ENCODE peak calls at places on chromosomes 2 and 18, in seven cellular contexts. K is hepatocyte; L is heart left ventricle; U is HCT116; P is psoas muscle; I is CD4-positive, alpha-beta T cell; Q is uterus. E is an unnamed sample. For H3K9me3, the result is how much of the 10 kb centered on the place peaks cover.

GRCh38 chr2:166984797-166985196 is 96.5 kb downstream of the XIRP2 start:
- DNase-seq in K (no peak), L (no peak), U (no peak), P (no peak), I (no peak), Q (no peak), E (peak)

GRCh38 chr18:76461148-76461547 is 33.9 kb downstream of the ZNF516 start:
- DNase-seq in K (no peak), L (peak), U (no peak), P (no peak), I (no peak), Q (no peak), E (no peak)

GRCh38 chr18:43213816-43214215 is 63.5 kb downstream of the SYT4 start:
- DNase-seq in K (no peak), L (no peak), U (no peak), P (no peak), I (no peak), Q (no peak), E (no peak)

GRCh38 chr2:207770602-207771404 is 1.1 kb upstream of the FZD5 start:
- DNase-seq in K (no peak), L (no peak), U (no peak), P (peak), I (no peak), Q (peak), E (no peak)

GRCh38 chr2:143140864-143141637 is 11.8 kb downstream of the ARHGAP15 start:
- DNase-seq in K (no peak), L (no peak), U (no peak), P (no peak), I (no peak), Q (no peak), E (no peak)

GRCh38 chr18:21433436-21433835 is 167.1 kb downstream of the ESCO1 start:
- DNase-seq in K (no peak), L (no peak), U (no peak), P (no peak), I (no peak), Q (no peak), E (no peak)

GRCh38 chr2:173545364-173545734 is 190.7 kb downstream of the CDCA7 start:
- DNase-seq in K (no peak), L (no peak), U (no peak), P (no peak), I (no peak), Q (no peak), E (peak)

GRCh38 chr2:229363126-229363814 is 92.2 kb upstream of the PID1 start:
- DNase-seq in K (no peak), L (no peak), U (no peak), P (no peak), I (no peak), Q (no peak), E (peak)

GRCh38 chr18:28820353-28820752 is 643.4 kb upstream of the CDH2 start:
- DNase-seq in K (no peak), L (no peak), U (no peak), P (no peak), I (no peak), Q (no peak), E (no peak)

GRCh38 chr2:135819211-135819610 is 17.8 kb downstream of the LCT start:
- DNase-seq in K (no peak), L (no peak), U (peak), P (no peak), I (no peak), Q (no peak), E (peak)

GRCh38 chr2:9055471-9055870 is 52.0 kb upstream of the MBOAT2 start:
- DNase-seq in K (no peak), L (no peak), U (no peak), P (no peak), I (no peak), Q (no peak), E (no peak)

GRCh38 chr2:38835015-38835601 is 40.6 kb downstream of the DHX57 start:
- DNase-seq in K (peak), L (no peak), U (peak), P (no peak), I (no peak), Q (no peak), E (no peak)

GRCh38 chr18:12304351-12305210 is 3.5 kb upstream of the TUBB6 start:
- DNase-seq in K (no peak), L (no peak), U (no peak), P (no peak), I (no peak), Q (peak), E (peak)

GRCh38 chr2:163692611-163693482 is 43.0 kb downstream of the FIGN start:
- DNase-seq in K (no peak), L (no peak), U (no peak), P (no peak), I (no peak), Q (no peak), E (no peak)

GRCh38 chr18:55249572-55249971 is 290.3 kb upstream of the CCDC68 start:
- DNase-seq in K (no peak), L (no peak), U (no peak), P (no peak), I (no peak), Q (no peak), E (peak)

GRCh38 chr18:55246278-55246677 is 287.0 kb upstream of the CCDC68 start:
- DNase-seq in K (no peak), L (no peak), U (no peak), P (no peak), I (no peak), Q (no peak), E (no peak)

GRCh38 chr18:55250729-55251128 is 291.5 kb upstream of the CCDC68 start:
- DNase-seq in K (no peak), L (no peak), U (no peak), P (no peak), I (no peak), Q (no peak), E (peak)

GRCh38 chr18:55247032-55247431 is 287.8 kb upstream of the CCDC68 start:
- DNase-seq in K (no peak), L (no peak), U (no peak), P (no peak), I (no peak), Q (no peak), E (no peak)

GRCh38 chr18:55248497-55248896 is 289.2 kb upstream of the CCDC68 start:
- DNase-seq in K (no peak), L (no peak), U (no peak), P (no peak), I (no peak), Q (no peak), E (no peak)
- H3K27ac ChIP-seq in K (no peak), L (no peak), U (no peak), P (no peak), I (no peak), Q (peak), E (no peak)

GRCh38 chr2:71603851-71604708 is 150.7 kb downstream of the DYSF start:
- DNase-seq in K (no peak), L (peak), U (no peak), P (peak), I (no peak), Q (peak), E (no peak)
- TF ChIP-seq CTCF in K (no peak), L (no peak), U (no peak), P (no peak), I (no peak), Q (no peak), E (no peak)

DNA sequence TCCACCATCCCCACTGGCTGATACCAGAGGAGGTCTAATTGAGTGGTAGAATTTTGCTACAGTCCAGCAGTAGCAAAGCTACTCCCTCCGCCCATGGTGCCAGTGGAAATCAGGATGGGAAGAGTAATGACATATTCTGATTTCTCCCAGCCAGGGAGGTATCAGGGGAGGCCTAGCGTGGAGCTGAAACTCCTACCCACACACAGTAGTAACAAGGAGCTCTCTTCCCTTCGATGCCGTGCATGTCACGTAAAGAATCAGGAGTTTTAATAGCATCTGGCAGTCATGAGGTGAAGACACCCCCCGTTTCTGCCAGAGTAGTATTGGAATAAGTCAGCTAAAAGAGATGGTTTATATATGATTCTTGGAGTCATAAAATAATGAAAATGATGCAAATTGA is 786.8 kb upstream of the DDX18 start:
- DNase-seq in K (no peak), L (no peak), U (no peak), P (no peak), I (no peak), Q (no peak), E (no peak)
- H3K9me3 ChIP-seq in K (under half), L (under half), U (under half), P (under half), I (under half), Q (under half), E (under half)

DNA sequence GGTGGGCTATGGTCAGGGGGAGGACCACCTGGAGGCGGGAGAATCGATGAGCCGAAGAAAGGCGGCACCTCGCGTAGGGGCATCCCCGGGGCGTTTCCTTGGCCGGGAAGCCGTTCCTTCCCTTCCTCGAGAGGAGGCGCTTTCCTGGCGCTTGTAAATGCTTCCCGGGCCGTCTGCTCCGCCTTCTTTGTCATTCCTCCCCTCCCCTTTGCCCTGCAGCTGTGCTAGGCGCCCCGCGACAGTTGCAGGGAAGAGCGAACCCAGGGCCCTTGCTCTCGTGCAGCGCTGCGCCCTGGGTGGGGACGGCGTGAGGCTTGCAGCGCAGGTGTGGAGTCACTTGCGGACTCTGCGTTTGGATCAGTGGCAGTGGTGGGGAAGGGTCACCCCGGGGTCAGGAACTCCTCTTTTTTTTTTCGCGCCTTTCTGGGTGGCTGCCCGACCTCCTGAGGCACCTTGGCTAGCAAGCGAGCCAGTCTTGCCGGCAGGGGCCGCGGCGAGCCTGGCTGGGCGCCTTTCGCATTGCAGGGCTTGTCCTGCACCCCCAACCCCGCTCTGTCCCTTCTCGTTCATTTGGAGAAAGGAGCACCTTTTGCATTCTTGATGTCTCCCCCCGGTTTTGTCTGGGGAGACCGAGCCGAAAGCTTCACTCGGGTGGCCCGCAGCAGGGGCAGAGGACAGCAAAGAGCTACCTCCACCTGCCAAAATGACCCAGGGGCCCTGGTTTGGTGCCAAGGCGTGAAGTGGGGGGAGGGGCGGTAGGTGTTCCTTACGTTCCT is 858 bp downstream of the KCNS3 start:
- DNase-seq in K (peak), L (peak), U (peak), P (peak), I (no peak), Q (peak), E (peak)
- H3K27ac ChIP-seq in K (no peak), L (peak), U (no peak), P (peak), I (no peak), Q (peak), E (no peak)

DNA sequence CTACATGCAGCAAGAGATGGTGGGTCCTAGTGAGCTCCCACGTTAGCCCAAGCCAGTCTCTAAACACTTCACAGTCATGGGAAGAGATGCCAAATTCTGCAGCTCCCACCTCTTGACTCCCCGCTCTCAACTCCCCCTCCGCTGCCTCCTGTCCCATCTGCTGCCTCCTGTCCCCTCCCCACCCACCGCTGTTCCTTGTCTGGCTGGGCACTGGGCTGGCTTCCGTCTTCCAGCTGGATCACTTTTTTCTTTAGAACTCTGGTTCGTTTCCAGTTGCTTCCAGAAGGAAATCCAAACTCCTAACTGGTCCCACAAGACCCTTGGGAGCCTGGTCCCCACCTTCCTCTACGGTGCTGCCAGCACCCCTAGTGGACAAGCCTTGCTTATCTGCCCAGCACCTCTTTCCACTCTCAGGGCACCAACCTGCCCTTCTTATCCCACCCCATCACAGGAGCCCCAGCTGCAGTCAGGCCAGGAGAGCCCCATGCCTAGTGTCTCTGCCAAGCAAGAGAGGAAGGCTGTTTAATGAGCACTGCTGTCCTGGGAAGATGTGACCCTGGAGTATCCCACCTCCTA is 12.1 kb upstream of the TWIST2 start:
- DNase-seq in K (no peak), L (peak), U (no peak), P (no peak), I (no peak), Q (no peak), E (no peak)
- TF ChIP-seq CTCF in K (no peak), L (no peak), U (peak), P (no peak), I (no peak), Q (no peak), E (no peak)

GRCh38 chr2:22281033-22281432 is 1103.9 kb upstream of the KLHL29 start:
- DNase-seq in K (peak), L (no peak), U (no peak), P (no peak), I (no peak), Q (no peak), E (peak)

GRCh38 chr2:22276696-22277095 is 1108.3 kb upstream of the KLHL29 start:
- DNase-seq in K (no peak), L (no peak), U (no peak), P (no peak), I (no peak), Q (no peak), E (no peak)

GRCh38 chr2:22282902-22283301 is 1102.1 kb upstream of the KLHL29 start:
- DNase-seq in K (no peak), L (no peak), U (no peak), P (no peak), I (no peak), Q (no peak), E (no peak)

GRCh38 chr2:22282215-22282614 is 1102.8 kb upstream of the KLHL29 start:
- DNase-seq in K (peak), L (no peak), U (no peak), P (no peak), I (no peak), Q (no peak), E (no peak)
- H3K9me3 ChIP-seq in K (under half), L (under half), U (under half), P (under half), I (under half), Q (under half), E (under half)

DNA sequence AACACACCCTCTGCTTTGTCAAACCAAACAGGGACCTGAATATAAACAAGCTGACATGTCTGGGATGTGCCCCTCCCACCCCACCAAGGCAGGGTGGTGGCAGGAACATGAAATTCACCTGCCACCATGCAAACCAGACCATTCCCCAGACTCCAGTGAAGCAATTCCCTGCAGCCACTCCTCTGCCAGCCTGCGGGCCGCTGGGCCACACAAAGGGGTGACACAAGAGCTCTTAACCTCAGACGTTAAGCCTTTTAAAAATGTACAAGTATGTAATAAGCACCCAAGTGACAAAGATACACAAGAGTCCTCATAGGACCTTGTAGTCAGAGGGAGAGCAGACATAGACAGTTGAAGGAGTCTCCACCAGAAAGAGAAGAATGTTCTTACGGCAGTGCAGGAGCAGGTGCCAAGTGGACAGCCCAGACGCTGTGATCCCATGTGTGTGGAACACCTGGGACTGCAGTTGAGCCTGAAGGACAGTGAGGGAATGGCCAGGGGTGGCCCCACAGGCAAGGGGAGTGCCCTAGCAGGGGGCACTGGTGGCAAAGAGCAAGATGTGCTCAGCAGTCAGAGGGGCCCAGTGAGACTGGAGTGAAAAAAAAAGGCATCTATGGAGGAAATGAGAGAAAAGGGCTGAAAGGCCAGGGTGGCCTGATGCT is 36.9 kb downstream of the CRACDL start:
- DNase-seq in K (peak), L (no peak), U (no peak), P (no peak), I (no peak), Q (no peak), E (no peak)
- H3K27ac ChIP-seq in K (no peak), L (no peak), U (no peak), P (no peak), I (no peak), Q (no peak), E (no peak)

DNA sequence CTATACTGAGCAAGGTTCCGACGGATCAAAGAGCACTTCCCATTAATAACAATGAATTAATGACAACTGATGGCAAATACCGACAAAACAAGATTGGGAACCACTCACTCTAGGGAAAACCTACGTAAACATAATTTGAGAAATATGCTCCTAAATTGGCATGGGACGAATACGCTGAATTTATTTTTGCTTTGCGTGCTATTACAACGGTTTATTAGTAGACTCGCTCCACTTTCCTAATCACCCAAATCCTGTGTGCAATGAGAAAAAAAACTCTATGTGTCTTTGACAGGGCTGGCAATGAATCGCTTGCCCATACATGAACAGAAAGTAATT is 536 bp upstream of the SLC25A12 start:
- DNase-seq in K (no peak), L (no peak), U (no peak), P (no peak), I (no peak), Q (no peak), E (no peak)
- TF ChIP-seq CTCF in K (no peak), L (no peak), U (no peak), P (no peak), I (no peak), Q (no peak), E (no peak)